ENCODE peak calls at places on chromosome 14, in eight cellular contexts. J is GM06990, C is fibroblast of the aortic adventitia, O is retinal pigment epithelial cell, E is fibroblast of pulmonary artery, U is body of pancreas, M is foreskin fibroblast, G is adrenal gland. D is an unnamed sample.

GRCh38 chr14:94455928-94456327 is 3.3 kb upstream of the SERPINA11 start:
- DNase-seq in J (no peak), C (no peak), O (no peak), E (no peak), U (no peak), M (no peak), G (no peak), D (no peak)

GRCh38 chr14:66105819-66106218 is 380.4 kb upstream of the CCDC196 start:
- DNase-seq in J (no peak), C (peak), O (no peak), E (peak), U (no peak), M (peak), G (no peak), D (no peak)

GRCh38 chr14:67513631-67514108 is 19.4 kb upstream of the PLEKHH1 start:
- DNase-seq in J (no peak), C (no peak), O (no peak), E (no peak), U (peak), M (no peak), G (peak), D (no peak)

GRCh38 chr14:66069830-66070541 is 416.2 kb upstream of the CCDC196 start:
- DNase-seq in J (no peak), C (no peak), O (no peak), E (no peak), U (no peak), M (no peak), G (no peak), D (no peak)

GRCh38 chr14:56996721-56997399 is 186.6 kb upstream of the OTX2 start:
- DNase-seq in J (no peak), C (no peak), O (no peak), E (no peak), U (no peak), M (no peak), G (no peak), D (no peak)

GRCh38 chr14:69695664-69696527 is 71.0 kb upstream of the SRSF5 start:
- DNase-seq in J (no peak), C (peak), O (peak), E (peak), U (peak), M (peak), G (peak), D (no peak)

GRCh38 chr14:44404021-44404420 is 103.1 kb downstream of the FSCB start:
- DNase-seq in J (no peak), C (peak), O (peak), E (peak), U (no peak), M (no peak), G (no peak), D (no peak)

GRCh38 chr14:101078892-101079221 is 175.3 kb upstream of the RTL1 start:
- DNase-seq in J (no peak), C (no peak), O (no peak), E (no peak), U (no peak), M (no peak), G (peak), D (no peak)

GRCh38 chr14:50766338-50766886 is 64.5 kb downstream of the NIN start:
- DNase-seq in J (no peak), C (no peak), O (peak), E (peak), U (peak), M (peak), G (no peak), D (no peak)

GRCh38 chr14:33916663-33917565 is 34.0 kb downstream of the EGLN3 start:
- DNase-seq in J (no peak), C (peak), O (no peak), E (peak), U (peak), M (no peak), G (no peak), D (no peak)

GRCh38 chr14:54902143-54902520 is 494 bp downstream of the GCH1 start:
- DNase-seq in J (peak), C (peak), O (no peak), E (peak), U (peak), M (peak), G (peak), D (peak)

GRCh38 chr14:94648801-94649200 is 36.6 kb downstream of the SERPINA3 start:
- DNase-seq in J (no peak), C (no peak), O (no peak), E (no peak), U (no peak), M (no peak), G (peak), D (no peak)

GRCh38 chr14:49853572-49854375 is 1.2 kb upstream of the NEMF start:
- DNase-seq in J (peak), C (peak), O (peak), E (peak), U (peak), M (peak), G (peak), D (peak)

GRCh38 chr14:24426150-24426911 is 3.1 kb downstream of the CBLN3 start:
- DNase-seq in J (no peak), C (no peak), O (no peak), E (no peak), U (no peak), M (no peak), G (no peak), D (no peak)

GRCh38 chr14:30005114-30005698 is 77.6 kb upstream of the PRKD1 start:
- DNase-seq in J (no peak), C (peak), O (peak), E (peak), U (peak), M (peak), G (no peak), D (no peak)

GRCh38 chr14:96037891-96038557 is 1.1 kb upstream of the C14orf132 start:
- DNase-seq in J (no peak), C (peak), O (no peak), E (peak), U (no peak), M (peak), G (no peak), D (no peak)

GRCh38 chr14:78238141-78238540 is 68.0 kb downstream of the NRXN3 start:
- DNase-seq in J (no peak), C (no peak), O (no peak), E (no peak), U (no peak), M (no peak), G (no peak), D (no peak)

GRCh38 chr14:58665773-58666500 is 28.2 kb downstream of the DACT1 start:
- DNase-seq in J (no peak), C (no peak), O (no peak), E (no peak), U (no peak), M (no peak), G (no peak), D (no peak)

GRCh38 chr14:49641697-49642129 is 6.7 kb upstream of the DNAAF2 start:
- DNase-seq in J (no peak), C (no peak), O (no peak), E (no peak), U (peak), M (peak), G (peak), D (no peak)

GRCh38 chr14:29521526-29522137 is 406.0 kb downstream of the PRKD1 start:
- DNase-seq in J (no peak), C (peak), O (no peak), E (peak), U (no peak), M (peak), G (no peak), D (no peak)

GRCh38 chr14:41604793-41605534 is 1.7 kb upstream of the LRFN5 start:
- DNase-seq in J (no peak), C (peak), O (peak), E (peak), U (peak), M (peak), G (peak), D (no peak)

GRCh38 chr14:104004849-104005248 is 62.5 kb upstream of the RD3L start:
- DNase-seq in J (no peak), C (no peak), O (no peak), E (no peak), U (no peak), M (no peak), G (no peak), D (no peak)

GRCh38 chr14:84036863-84037262 is 1493.1 kb upstream of the FLRT2 start:
- DNase-seq in J (no peak), C (no peak), O (no peak), E (peak), U (no peak), M (peak), G (no peak), D (no peak)

GRCh38 chr14:25090716-25091454 is 40.9 kb upstream of the STXBP6 start:
- DNase-seq in J (no peak), C (peak), O (peak), E (peak), U (peak), M (peak), G (no peak), D (no peak)

GRCh38 chr14:105859717-105860614 is 333.6 kb downstream of the TMEM121 start:
- DNase-seq in J (no peak), C (no peak), O (no peak), E (no peak), U (peak), M (no peak), G (peak), D (peak)

GRCh38 chr14:105817971-105818711 is 291.8 kb downstream of the TMEM121 start:
- DNase-seq in J (no peak), C (no peak), O (no peak), E (no peak), U (no peak), M (no peak), G (no peak), D (peak)

GRCh38 chr14:94372021-94372605 is 16.3 kb downstream of the SERPINA1 start:
- DNase-seq in J (no peak), C (no peak), O (no peak), E (no peak), U (no peak), M (no peak), G (no peak), D (no peak)

GRCh38 chr14:31895206-31895605 is 181.9 kb upstream of the ARHGAP5 start:
- DNase-seq in J (no peak), C (peak), O (peak), E (peak), U (no peak), M (peak), G (no peak), D (no peak)

GRCh38 chr14:101022916-101023435 is 119.5 kb upstream of the RTL1 start:
- DNase-seq in J (no peak), C (no peak), O (no peak), E (no peak), U (peak), M (no peak), G (no peak), D (no peak)

GRCh38 chr14:38290601-38291190 is 34.8 kb upstream of the CLEC14A start:
- DNase-seq in J (no peak), C (peak), O (peak), E (peak), U (peak), M (peak), G (no peak), D (no peak)

GRCh38 chr14:94173471-94173884 is 644 bp upstream of the PPP4R4 start:
- DNase-seq in J (peak), C (no peak), O (no peak), E (no peak), U (no peak), M (peak), G (no peak), D (no peak)

GRCh38 chr14:68655021-68655811 is 137.7 kb downstream of the ZFP36L1 start:
- DNase-seq in J (no peak), C (no peak), O (peak), E (peak), U (peak), M (peak), G (peak), D (no peak)

DNA sequence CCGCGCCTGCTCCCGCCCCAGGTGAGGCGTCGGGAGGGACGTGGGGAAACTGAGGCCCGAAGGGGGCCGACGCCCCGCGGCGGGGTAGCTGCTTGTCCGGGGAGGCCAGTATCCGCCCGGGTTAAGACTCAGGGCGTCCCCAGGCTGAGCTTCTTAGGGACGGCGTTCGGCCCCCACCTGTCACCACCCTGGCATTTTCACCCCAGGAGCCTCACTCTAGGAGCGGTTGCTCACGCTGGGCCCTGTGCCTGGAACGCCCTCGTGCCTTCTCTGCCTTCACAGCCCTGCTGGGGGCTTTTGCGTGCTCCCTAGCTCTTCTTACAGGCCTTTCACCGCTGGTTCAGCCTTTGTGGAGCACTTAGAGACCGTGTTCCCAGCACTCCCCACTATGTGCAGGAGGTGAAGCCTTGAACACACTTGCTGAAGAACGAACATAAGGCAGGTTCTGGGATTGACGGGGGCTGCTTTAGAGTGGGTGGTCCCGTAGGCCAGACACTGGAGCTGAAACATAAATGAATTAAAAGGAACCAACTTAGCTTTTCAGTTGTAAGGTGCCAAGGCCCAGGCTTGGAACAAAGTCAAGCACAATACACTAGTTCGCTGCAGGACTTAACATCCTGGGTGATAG is 601 bp downstream of the ZNF839 start:
- DNase-seq in J (peak), C (peak), O (no peak), E (peak), U (peak), M (peak), G (peak), D (peak)
- TF ChIP-seq CTCF in J (no peak), C (no peak), O (no peak), E (no peak), U (no peak), M (no peak), G (no peak), D (no peak)

GRCh38 chr14:21768116-21768874 is 94.7 kb upstream of the OR4E1 start:
- DNase-seq in J (no peak), C (no peak), O (no peak), E (peak), U (no peak), M (no peak), G (no peak), D (peak)
- TF ChIP-seq CTCF in J (peak), C (no peak), O (peak), E (peak), U (peak), M (no peak), G (no peak), D (peak)

GRCh38 chr14:77032854-77033621 is 4.5 kb upstream of the IRF2BPL start:
- DNase-seq in J (peak), C (peak), O (peak), E (peak), U (peak), M (peak), G (peak), D (peak)
- TF ChIP-seq CTCF in J (peak), C (peak), O (peak), E (peak), U (no peak), M (no peak), G (no peak), D (no peak)

GRCh38 chr14:71400821-71401447 is 493.7 kb downstream of the PCNX1 start:
- DNase-seq in J (peak), C (peak), O (peak), E (peak), U (no peak), M (peak), G (no peak), D (peak)

GRCh38 chr14:71399057-71399487 is 491.8 kb downstream of the PCNX1 start:
- DNase-seq in J (peak), C (peak), O (no peak), E (no peak), U (peak), M (no peak), G (no peak), D (peak)

GRCh38 chr14:71408362-71409035 is 501.2 kb downstream of the PCNX1 start:
- DNase-seq in J (no peak), C (no peak), O (no peak), E (no peak), U (no peak), M (no peak), G (no peak), D (no peak)

GRCh38 chr14:71405676-71406075 is 498.4 kb downstream of the PCNX1 start:
- DNase-seq in J (no peak), C (no peak), O (no peak), E (no peak), U (no peak), M (no peak), G (no peak), D (no peak)

GRCh38 chr14:71403673-71404072 is 496.4 kb downstream of the PCNX1 start:
- DNase-seq in J (peak), C (peak), O (no peak), E (peak), U (no peak), M (no peak), G (peak), D (peak)
- TF ChIP-seq CTCF in J (peak), C (peak), O (no peak), E (peak), U (no peak), M (no peak), G (no peak), D (no peak)

DNA sequence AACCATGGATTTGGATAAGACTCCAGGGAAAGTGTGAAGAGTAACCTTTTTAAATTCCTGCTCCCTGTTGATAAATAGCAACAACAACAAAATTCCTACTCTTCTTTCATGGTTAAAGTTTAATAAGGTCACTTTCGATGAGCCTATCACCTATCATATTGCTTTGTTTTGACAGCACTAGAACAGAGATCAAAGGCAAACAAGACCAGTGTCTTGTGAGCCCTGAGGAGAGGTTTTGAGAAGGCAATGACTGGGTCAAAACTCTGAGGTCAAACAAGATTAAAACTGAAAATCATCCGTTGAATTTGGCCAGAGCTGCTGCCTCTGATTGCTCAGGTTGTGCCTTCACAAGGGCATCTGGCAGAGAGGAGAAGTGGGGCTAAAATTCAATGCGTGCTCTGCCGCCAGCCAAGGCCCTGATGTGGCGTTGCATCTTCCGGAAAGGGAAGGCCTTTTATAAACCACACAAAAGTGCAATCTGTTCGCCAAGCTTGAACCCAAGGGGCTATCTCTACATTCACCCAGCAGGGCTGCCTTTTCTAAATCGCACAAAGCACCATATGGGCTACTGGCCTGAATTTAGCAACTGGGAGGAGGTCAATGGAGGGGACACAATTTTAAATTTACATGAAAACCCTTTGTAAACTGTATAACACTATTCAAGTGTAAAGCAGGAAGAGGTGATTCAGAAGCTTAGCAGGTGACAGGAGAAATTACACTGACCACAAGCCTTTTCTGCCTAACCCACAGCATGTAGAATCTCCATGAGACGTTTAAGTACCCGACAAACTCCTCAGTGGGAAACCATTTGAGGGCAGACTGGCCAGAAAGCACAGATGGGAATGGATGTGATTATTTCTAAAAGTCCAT is 140.8 kb downstream of the DAD1 start:
- DNase-seq in J (peak), C (no peak), O (no peak), E (no peak), U (no peak), M (no peak), G (no peak), D (peak)
- TF ChIP-seq CTCF in J (no peak), C (no peak), O (no peak), E (no peak), U (no peak), M (no peak), G (no peak), D (no peak)

DNA sequence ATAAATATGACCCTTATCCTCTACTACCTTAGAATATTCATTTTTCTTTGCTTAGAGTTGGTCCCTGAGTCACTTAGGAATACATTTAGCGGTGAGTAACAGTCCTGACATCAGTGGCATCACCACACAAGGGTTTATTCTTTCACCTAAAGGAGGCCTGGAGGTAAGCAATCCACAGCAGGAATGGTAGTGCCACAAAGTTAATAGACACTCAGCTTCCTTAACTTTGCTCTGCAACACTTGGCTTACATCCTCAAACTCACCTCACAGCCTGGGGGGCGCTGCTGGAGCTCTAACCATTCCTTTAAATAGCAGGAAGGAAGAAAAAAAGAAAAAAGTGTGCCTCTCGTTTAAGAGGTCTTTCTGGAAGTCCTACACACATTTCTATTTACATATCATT is 29.1 kb downstream of the BBOF1 start:
- DNase-seq in J (no peak), C (no peak), O (no peak), E (no peak), U (no peak), M (no peak), G (no peak), D (no peak)
- TF ChIP-seq CTCF in J (no peak), C (no peak), O (peak), E (no peak), U (no peak), M (no peak), G (no peak), D (no peak)